ENCODE peak calls at places on chromosomes 16 and 17, in five cellular contexts. J is SW 1271; R is activated CD4-positive, CD25-positive, alpha-beta regulatory T cell; N is T-helper 1 cell; U is activated CD8-positive, alpha-beta T cell treated with anti-CD3 and anti-CD28 coated beads for 36 hours. W is an unnamed sample.

GRCh38 chr17:45971698-45972141 is 27.3 kb upstream of the STH start:
- DNase-seq in J (no peak), R (no peak), N (no peak), U (no peak), W (no peak)

GRCh38 chr16:65453646-65454045 is 331.8 kb upstream of the CDH11 start:
- DNase-seq in J (no peak), R (no peak), N (no peak), U (no peak), W (no peak)

GRCh38 chr16:22071352-22071923 is 20.9 kb upstream of the VWA3A start:
- DNase-seq in J (no peak), R (no peak), N (no peak), U (no peak), W (no peak)

GRCh38 chr17:51734462-51734861 is 424.1 kb downstream of the CA10 start:
- DNase-seq in J (no peak), R (no peak), N (no peak), U (peak), W (no peak)

GRCh38 chr16:54140057-54140787 is 146.4 kb downstream of the IRX3 start:
- DNase-seq in J (no peak), R (no peak), N (no peak), U (no peak), W (no peak)

GRCh38 chr17:70037498-70037897 is 37.5 kb upstream of the KCNJ16 start:
- DNase-seq in J (no peak), R (no peak), N (no peak), U (no peak), W (no peak)

GRCh38 chr17:60442271-60443201 is 20.2 kb downstream of the CHCT1 start:
- DNase-seq in J (peak), R (no peak), N (no peak), U (no peak), W (no peak)

GRCh38 chr17:76397184-76397583 is 12.8 kb downstream of the SPHK1 start:
- DNase-seq in J (no peak), R (no peak), N (no peak), U (no peak), W (no peak)

GRCh38 chr16:31077592-31078199 is 3.5 kb downstream of the ZNF646 start:
- DNase-seq in J (no peak), R (no peak), N (no peak), U (no peak), W (no peak)

GRCh38 chr17:57089391-57089790 is 4.3 kb downstream of the AKAP1 start:
- DNase-seq in J (no peak), R (no peak), N (no peak), U (no peak), W (no peak)

GRCh38 chr17:82229686-82230626 is 1.1 kb downstream of the SLC16A3 start:
- DNase-seq in J (no peak), R (no peak), N (no peak), U (no peak), W (peak)

GRCh38 chr17:37824534-37825485 is 80.0 kb upstream of the HNF1B start:
- DNase-seq in J (peak), R (no peak), N (no peak), U (no peak), W (no peak)

GRCh38 chr17:17043668-17044226 is 1.5 kb downstream of the MPRIP start:
- DNase-seq in J (peak), R (no peak), N (no peak), U (peak), W (no peak)

GRCh38 chr16:54402270-54402669 is 115.7 kb upstream of the IRX3 start:
- DNase-seq in J (no peak), R (no peak), N (no peak), U (no peak), W (no peak)

GRCh38 chr17:63435681-63436522 is 10.2 kb downstream of the CYB561 start:
- DNase-seq in J (no peak), R (no peak), N (no peak), U (no peak), W (no peak)

GRCh38 chr17:44738214-44738906 is 20.4 kb upstream of the ADAM11 start:
- DNase-seq in J (no peak), R (no peak), N (no peak), U (no peak), W (no peak)

GRCh38 chr17:69284646-69285045 is 42.3 kb downstream of the ABCA5 start:
- DNase-seq in J (no peak), R (no peak), N (no peak), U (no peak), W (no peak)

GRCh38 chr16:29680180-29680598 is 1.2 kb downstream of the QPRT start:
- DNase-seq in J (no peak), R (no peak), N (no peak), U (no peak), W (no peak)

GRCh38 chr16:71927383-71927782 is 32.1 kb downstream of the IST1 start:
- DNase-seq in J (peak), R (no peak), N (no peak), U (no peak), W (no peak)

W was measured in stimulated activated naive CD4-positive, alpha-beta T cell.